ENCODE peak calls at places on chromosomes 1 and 21, in eight cellular contexts. P is ovary; T is small intestine; F is effector memory CD4-positive, alpha-beta T cell; Z is breast epithelium; R is psoas muscle; A is SJSA1; I is OCI-LY7. N is an unnamed sample.

GRCh38 chr21:35294231-35294898 is 245.3 kb upstream of the RUNX1 start:
- DNase-seq in P (no peak), T (peak; percentile 77), F (no peak), Z (peak; percentile 90), R (no peak), A (no peak), I (no peak), N (no peak)

GRCh38 chr1:173856903-173857302 is 10.9 kb downstream of the GAS5 start:
- DNase-seq in P (no peak), T (no peak), F (no peak), Z (no peak), R (no peak), A (no peak), I (no peak), N (no peak)

GRCh38 chr1:74731399-74732052 is 1.3 kb downstream of the CRYZ start:
- DNase-seq in P (no peak), T (peak; percentile 86), F (no peak), Z (no peak), R (no peak), A (no peak), I (no peak), N (no peak)

GRCh38 chr1:81428998-81429397 is 371.7 kb upstream of the ADGRL2 start:
- DNase-seq in P (no peak), T (peak; percentile 22), F (no peak), Z (no peak), R (no peak), A (no peak), I (no peak), N (no peak)

GRCh38 chr1:43919906-43920305 is 13.7 kb upstream of the ARTN start:
- DNase-seq in P (no peak), T (no peak), F (no peak), Z (no peak), R (no peak), A (no peak), I (no peak), N (no peak)

GRCh38 chr1:99457381-99458165 is 188.3 kb upstream of the PALMD start:
- DNase-seq in P (no peak), T (no peak), F (no peak), Z (no peak), R (no peak), A (peak; percentile 54), I (no peak), N (no peak)

GRCh38 chr1:15411593-15412487 is 2.2 kb downstream of the EFHD2 start:
- DNase-seq in P (peak; percentile 36), T (peak; percentile 64), F (peak; percentile 50), Z (no peak), R (peak; percentile 65), A (peak; percentile 97), I (peak; percentile 77), N (peak; percentile 77)

GRCh38 chr1:19648689-19649088 is 4.6 kb downstream of the NBL1 start:
- DNase-seq in P (peak; percentile 63), T (peak; percentile 70), F (no peak), Z (peak; percentile 48), R (no peak), A (no peak), I (no peak), N (no peak)

GRCh38 chr1:157170677-157171515 is 32.7 kb upstream of the ETV3 start:
- DNase-seq in P (no peak), T (peak; percentile 44), F (no peak), Z (no peak), R (no peak), A (no peak), I (peak; percentile 62), N (no peak)

GRCh38 chr1:3671371-3672180 is 19.3 kb downstream of the TP73 start:
- DNase-seq in P (peak; percentile 14), T (no peak), F (no peak), Z (no peak), R (peak; percentile 22), A (no peak), I (no peak), N (no peak)

GRCh38 chr1:171139890-171140289 is 45.2 kb upstream of the FMO2 start:
- DNase-seq in P (peak; percentile 39), T (no peak), F (no peak), Z (no peak), R (no peak), A (no peak), I (no peak), N (no peak)

GRCh38 chr1:94438692-94439276 is 20.6 kb downstream of the ABCD3 start:
- DNase-seq in P (no peak), T (peak; percentile 25), F (no peak), Z (no peak), R (no peak), A (no peak), I (no peak), N (no peak)

GRCh38 chr1:25503551-25504426 is 39.6 kb upstream of the LDLRAP1 start:
- DNase-seq in P (no peak), T (peak; percentile 59), F (peak; percentile 46), Z (peak; percentile 49), R (peak; percentile 83), A (peak; percentile 55), I (peak; percentile 72), N (peak; percentile 75)

GRCh38 chr1:89454845-89455521 is 69.6 kb upstream of the LRRC8B start:
- DNase-seq in P (peak; percentile 25), T (peak; percentile 54), F (peak; percentile 25), Z (no peak), R (no peak), A (no peak), I (peak; percentile 59), N (no peak)

GRCh38 chr1:151416231-151416630 is 16.9 kb downstream of the PSMB4 start:
- DNase-seq in P (no peak), T (no peak), F (no peak), Z (no peak), R (no peak), A (no peak), I (no peak), N (no peak)

GRCh38 chr1:91844862-91845528 is 41.0 kb downstream of the TGFBR3 start:
- DNase-seq in P (peak; percentile 48), T (peak; percentile 49), F (no peak), Z (no peak), R (peak; percentile 72), A (peak; percentile 81), I (no peak), N (no peak)

GRCh38 chr1:243740255-243740999 is 109.6 kb downstream of the AKT3 start:
- DNase-seq in P (no peak), T (no peak), F (no peak), Z (no peak), R (no peak), A (no peak), I (no peak), N (no peak)

GRCh38 chr1:51738681-51739080 is 121.8 kb downstream of the OSBPL9 start:
- DNase-seq in P (no peak), T (no peak), F (no peak), Z (no peak), R (no peak), A (no peak), I (no peak), N (no peak)

GRCh38 chr1:179706339-179706941 is 36.7 kb upstream of the FAM163A start:
- DNase-seq in P (peak; percentile 60), T (peak; percentile 63), F (peak; percentile 9), Z (no peak), R (peak; percentile 46), A (peak; percentile 47), I (peak; percentile 70), N (no peak)

GRCh38 chr1:40360631-40361030 is 12.9 kb upstream of the SMAP2 start:
- DNase-seq in P (no peak), T (no peak), F (no peak), Z (no peak), R (no peak), A (no peak), I (no peak), N (no peak)

DNA sequence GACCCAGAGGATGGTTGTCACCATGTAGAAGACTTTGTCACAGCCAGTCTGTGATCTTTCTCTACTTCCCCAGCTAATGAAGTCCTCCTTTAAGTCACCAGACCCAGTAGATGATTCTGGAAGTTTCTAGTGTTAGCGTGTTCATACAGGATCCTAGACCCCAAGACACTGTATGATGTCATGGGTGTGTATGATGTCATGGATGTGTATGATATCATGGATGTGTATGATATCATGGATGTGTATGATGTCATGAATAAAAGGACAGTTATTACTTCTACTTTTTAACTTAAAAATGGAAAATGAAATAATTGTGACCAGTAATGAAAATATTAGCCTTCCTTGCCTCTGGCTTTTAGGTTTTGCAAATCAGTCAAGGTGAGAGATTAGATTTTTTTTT is 260.0 kb downstream of the FMN2 start:
- DNase-seq in P (no peak), T (no peak), F (no peak), Z (no peak), R (no peak), A (no peak), I (no peak), N (no peak)
- H3K4me3 ChIP-seq in P (no peak overlapping the region), T (no peak overlapping the region), F (no peak overlapping the region), Z (no peak overlapping the region), R (no peak overlapping the region), A (no peak overlapping the region), I (no peak overlapping the region), N (no peak overlapping the region)

DNA sequence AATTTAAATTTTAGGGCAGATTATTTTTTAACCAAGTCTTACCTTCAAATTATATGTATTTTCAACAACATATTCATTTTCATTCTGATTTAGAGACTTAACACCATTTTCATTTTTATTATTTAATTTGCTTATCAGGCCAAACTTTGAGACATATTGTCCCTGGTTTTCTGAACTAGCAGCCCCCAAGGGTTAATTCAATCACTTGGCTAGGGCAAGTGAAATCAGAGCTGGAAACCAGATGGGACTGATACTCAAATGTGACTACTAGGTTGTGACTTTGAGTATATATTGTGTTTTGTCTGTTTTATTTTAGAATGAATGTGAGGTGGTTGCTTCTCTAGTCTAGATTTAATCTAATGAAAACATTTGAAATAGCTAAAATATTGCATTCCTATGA is 198.9 kb upstream of the PTGFR start:
- DNase-seq in P (no peak), T (no peak), F (no peak), Z (no peak), R (no peak), A (no peak), I (no peak), N (no peak)
- H3K27ac ChIP-seq in P (no peak overlapping the region), T (no peak overlapping the region), F (no peak overlapping the region), Z (peak overlapping the region; percentile 26), R (no peak overlapping the region), A (no peak overlapping the region), I (no peak overlapping the region), N (no peak overlapping the region)

DNA sequence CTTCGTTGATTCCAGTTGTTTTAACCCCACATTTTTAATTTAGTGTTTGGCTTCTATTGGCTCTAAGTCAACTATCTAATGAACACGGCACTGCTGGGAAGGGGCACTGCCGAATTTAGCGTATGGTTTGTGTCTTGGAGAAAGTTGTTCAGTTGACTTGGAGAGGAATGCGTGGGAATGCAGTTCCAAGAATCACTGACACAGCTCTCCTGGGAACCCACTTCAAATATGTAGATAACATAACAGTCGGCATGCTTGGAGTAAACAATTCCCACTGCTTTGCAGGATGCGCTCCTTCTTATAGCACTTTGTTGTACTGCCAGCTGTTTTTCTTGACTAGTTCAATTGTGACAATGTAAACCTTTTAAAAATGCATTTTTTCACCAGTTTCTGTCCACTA is 104.3 kb downstream of the RYR2 start:
- DNase-seq in P (no peak), T (no peak), F (no peak), Z (no peak), R (no peak), A (no peak), I (no peak), N (no peak)
- H3K4me1 ChIP-seq in P (peaks cover 12% of the 10 kb centered on the region), T (no peaks in the 10 kb centered on the region), F (no peaks in the 10 kb centered on the region), Z (no peaks in the 10 kb centered on the region), R (no peaks in the 10 kb centered on the region), A (no peaks in the 10 kb centered on the region), I (no peaks in the 10 kb centered on the region), N (peaks cover 2% of the 10 kb centered on the region)

DNA sequence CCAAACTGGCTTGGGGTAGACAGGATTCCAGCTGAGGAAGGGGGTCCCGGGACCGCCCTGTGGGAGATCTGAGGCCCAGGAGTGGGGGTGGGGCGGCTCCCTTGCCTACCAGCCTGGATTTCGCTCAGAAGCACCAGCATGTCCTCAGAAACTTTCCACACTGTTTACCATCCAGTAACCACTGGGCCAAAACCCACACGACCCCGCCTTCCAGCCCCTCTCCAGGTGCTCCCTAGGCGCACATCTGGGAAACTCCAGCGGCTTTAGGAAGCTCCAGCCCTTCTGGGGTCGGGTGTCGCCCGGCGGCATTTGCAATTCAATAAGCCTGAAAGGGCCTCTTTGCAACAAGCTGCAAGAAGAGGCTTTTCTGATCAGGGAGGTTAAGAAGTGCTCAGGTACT is 4.6 kb downstream of the RIPK4 start:
- DNase-seq in P (no peak), T (no peak), F (no peak), Z (no peak), R (no peak), A (no peak), I (no peak), N (no peak)
- H3K4me3 ChIP-seq in P (no peak overlapping the region), T (peak overlapping the region; percentile 35), F (no peak overlapping the region), Z (peak overlapping the region; percentile 53), R (no peak overlapping the region), A (no peak overlapping the region), I (no peak overlapping the region), N (no peak overlapping the region)

N was measured in ascending aorta.